ENCODE peak calls at places on chromosomes 4 and X, in nine cellular contexts. X is CD8-positive, alpha-beta memory T cell; I is GM13976; H is brain microvascular endothelial cell; Z is right cardiac atrium; C is EL; B is T-helper 17 cell; P is naive B cell; U is activated CD8-positive, alpha-beta memory T cell treated with anti-CD3 and anti-CD28 coated beads for 48 hours. S is an unnamed sample.

GRCh38 chr4:139300431-139301142 is 718 bp upstream of the NAA15 start:
- DNase-seq in H (peak), U (no peak), B (no peak), I (no peak), Z (no peak), P (no peak), C (peak), X (no peak), S (peak)

GRCh38 chrX:149628768-149629167 is 2.8 kb downstream of the TMEM185A start:
- DNase-seq in U (no peak), C (no peak), B (no peak), H (no peak), I (no peak), Z (no peak), X (no peak), P (no peak), S (no peak)

GRCh38 chr4:95363579-95363965 is 185.2 kb downstream of the UNC5C start:
- DNase-seq in H (no peak), Z (no peak), B (no peak), X (no peak), P (no peak), C (no peak), U (no peak), I (no peak), S (no peak)

GRCh38 chrX:19879742-19880378 is 7.5 kb downstream of the SH3KBP1 start:
- DNase-seq in I (no peak), H (no peak), P (no peak), B (no peak), Z (no peak), C (no peak), U (no peak), X (no peak), S (no peak)

GRCh38 chr4:162952232-162952631 is 214.5 kb downstream of the NAF1 start:
- DNase-seq in I (no peak), H (peak), Z (no peak), X (no peak), C (peak), B (no peak), U (no peak), P (no peak), S (peak)

GRCh38 chr4:15659768-15660394 is 4.7 kb upstream of the FBXL5 start:
- DNase-seq in I (no peak), C (peak), Z (no peak), P (no peak), B (no peak), H (no peak), X (no peak), U (no peak), S (no peak)

GRCh38 chr4:48490680-48491513 is 845 bp downstream of the ZAR1 start:
- DNase-seq in Z (no peak), C (no peak), P (no peak), H (no peak), U (no peak), I (no peak), B (no peak), X (no peak), S (no peak)

GRCh38 chr4:42172921-42173320 is 20.5 kb upstream of the BEND4 start:
- DNase-seq in H (no peak), I (no peak), Z (no peak), P (no peak), U (no peak), B (no peak), X (no peak), C (no peak), S (no peak)

GRCh38 chr4:1004071-1004418 is 7.4 kb upstream of the FGFRL1 start:
- DNase-seq in I (no peak), H (no peak), B (no peak), C (no peak), X (no peak), U (no peak), Z (no peak), P (no peak), S (no peak)

GRCh38 chr4:109683621-109684253 is 19.5 kb downstream of the CASP6 start:
- DNase-seq in Z (no peak), I (no peak), H (no peak), B (no peak), C (no peak), P (no peak), X (no peak), U (no peak), S (no peak)

GRCh38 chr4:8215641-8216442 is 16.8 kb downstream of the SH3TC1 start:
- DNase-seq in P (no peak), H (no peak), B (no peak), Z (peak), U (no peak), X (no peak), I (no peak), C (no peak), S (no peak)

GRCh38 chr4:143082698-143083097 is 102.0 kb upstream of the USP38 start:
- DNase-seq in P (no peak), U (no peak), I (no peak), B (no peak), H (no peak), X (no peak), C (no peak), Z (no peak), S (no peak)

GRCh38 chr4:15778191-15778741 is at the start of gene CD38:
- DNase-seq in P (peak), X (no peak), C (peak), Z (peak), I (peak), H (peak), U (no peak), B (no peak), S (peak)

GRCh38 chrX:112840382-112841113 is at the start of gene AMOT:
- DNase-seq in X (peak), B (peak), U (no peak), Z (peak), P (peak), C (no peak), I (peak), H (peak), S (peak)

GRCh38 chr4:184744251-184744650 is 10.4 kb upstream of the CENPU start:
- DNase-seq in X (no peak), P (no peak), U (no peak), Z (no peak), H (no peak), C (no peak), B (no peak), I (no peak), S (no peak)